ENCODE peak calls at places on chromosomes 6 and 20, in nine cellular contexts. S, R, Y, T, X, Z, V, N and D are unnamed samples.
A peak's percentile ranks its signal among the peaks of the same experiment; 100 is the strongest.

GRCh38 chr6:164693934-164694333 is 615.5 kb downstream of the C6orf118 start:
- DNase-seq in Z (no peak), V (peak; percentile 61), Y (peak; percentile 28), N (no peak), S (no peak), R (no peak), T (no peak), X (no peak), D (peak; percentile 70)

GRCh38 chr6:121670511-121670910 is 235.1 kb downstream of the GJA1 start:
- DNase-seq in X (no peak), V (no peak), T (no peak), Z (no peak), N (no peak), R (no peak), Y (no peak), S (no peak), D (no peak)

GRCh38 chr20:60147004-60147403 is 188.8 kb downstream of the CDH26 start:
- DNase-seq in T (no peak), Y (no peak), V (no peak), S (no peak), Z (no peak), R (no peak), X (no peak), N (no peak), D (no peak)

GRCh38 chr6:134363323-134364039 is 45.6 kb upstream of the SGK1 start:
- DNase-seq in X (no peak), N (no peak), Z (peak; percentile 58), V (no peak), R (no peak), S (peak; percentile 96), Y (no peak), T (no peak), D (no peak)

GRCh38 chr6:89828988-89829590 is 591 bp upstream of the CASP8AP2 start:
- DNase-seq in Y (peak; percentile 9), X (no peak), V (no peak), Z (no peak), N (peak; percentile 25), S (no peak), T (no peak), R (no peak), D (no peak)

GRCh38 chr6:81241126-81241525 is 511.4 kb downstream of the TENT5A start:
- DNase-seq in Y (no peak), N (no peak), V (no peak), Z (no peak), X (no peak), S (no peak), T (no peak), R (no peak), D (no peak)

GRCh38 chr6:130047440-130047995 is 29.1 kb downstream of the L3MBTL3 start:
- DNase-seq in N (no peak), Z (no peak), X (no peak), Y (no peak), R (no peak), V (no peak), S (no peak), T (no peak), D (no peak)

GRCh38 chr6:42744351-42744890 is 1.5 kb downstream of the TBCC start:
- DNase-seq in T (peak; percentile 53), Z (no peak), X (no peak), V (no peak), N (no peak), Y (no peak), S (peak; percentile 35), R (no peak), D (no peak)

GRCh38 chr6:52403086-52403485 is 17.1 kb upstream of the EFHC1 start:
- DNase-seq in S (no peak), V (no peak), Y (no peak), X (no peak), T (no peak), Z (no peak), N (no peak), R (no peak), D (no peak)

GRCh38 chr6:21593412-21593926 is at the start of gene SOX4:
- DNase-seq in R (no peak), Y (peak; percentile 98), N (peak; percentile 92), X (peak; percentile 92), T (peak; percentile 92), V (peak; percentile 87), Z (peak; percentile 94), S (peak; percentile 98), D (peak; percentile 98)

GRCh38 chr20:13009682-13010406 is 1.1 kb downstream of the SPTLC3 start:
- DNase-seq in T (no peak), V (no peak), R (no peak), N (peak; percentile 49), Y (no peak), Z (peak; percentile 51), S (peak; percentile 80), X (no peak), D (peak; percentile 97)

GRCh38 chr6:26198626-26199056 is 111.4 kb downstream of the HFE start:
- DNase-seq in X (no peak), Z (no peak), Y (no peak), N (no peak), T (no peak), R (no peak), V (no peak), S (no peak), D (no peak)

GRCh38 chr6:21128601-21129000 is 464.9 kb upstream of the SOX4 start:
- DNase-seq in Y (no peak), T (no peak), N (no peak), X (no peak), V (no peak), Z (no peak), R (no peak), S (no peak), D (no peak)

GRCh38 chr6:19301980-19302379 is 535.2 kb upstream of the ID4 start:
- DNase-seq in N (no peak), V (no peak), Z (peak; percentile 25), X (no peak), R (no peak), Y (peak; percentile 40), T (no peak), S (peak; percentile 84), D (no peak)

GRCh38 chr6:73515204-73516101 is 5.4 kb downstream of the EEF1A1 start:
- DNase-seq in T (no peak), X (no peak), N (peak; percentile 39), Y (peak; percentile 78), S (peak; percentile 84), V (peak; percentile 43), Z (no peak), R (no peak), D (peak; percentile 89)

GRCh38 chr20:10463622-10464021 is 28.5 kb downstream of the SLX4IP start:
- DNase-seq in T (no peak), S (peak; percentile 69), X (no peak), V (no peak), Z (no peak), R (no peak), Y (no peak), N (no peak), D (no peak)

GRCh38 chr20:63968928-63969760 is 586 bp downstream of the ZNF512B start:
- DNase-seq in V (no peak), S (no peak), Y (peak; percentile 56), X (no peak), T (peak; percentile 76), R (no peak), Z (no peak), N (peak; percentile 71), D (no peak)